ENCODE peak calls at places on chromosomes 7 and 10, in seven cellular contexts. Z is endothelial cell, U is left ventricle myocardium inferior, S is SK-N-SH, F is thoracic aorta, N is AG04450, P is cardiac muscle cell. J is an unnamed sample.
A peak's percentile ranks its signal among the peaks of the same experiment; 100 is the strongest.

GRCh38 chr10:7111089-7111488 is 299.7 kb downstream of the SFMBT2 start:
- DNase-seq in Z (no peak), U (no peak), S (no peak), F (no peak), N (no peak), P (no peak), J (no peak)

GRCh38 chr7:132750056-132750455 is 173.8 kb upstream of the PLXNA4 start:
- DNase-seq in Z (no peak), U (no peak), S (no peak), F (no peak), N (no peak), P (peak; percentile 53), J (no peak)

GRCh38 chr10:96673318-96674099 is 46.8 kb downstream of the PIK3AP1 start:
- DNase-seq in Z (no peak), U (peak; percentile 25), S (no peak), F (no peak), N (peak; percentile 13), P (peak; percentile 28), J (no peak)

GRCh38 chr10:112821663-112822062 is 128.4 kb upstream of the TCF7L2 start:
- DNase-seq in Z (no peak), U (no peak), S (no peak), F (no peak), N (no peak), P (peak; percentile 83), J (no peak)

GRCh38 chr10:132186488-132187413 is at the start of gene DPYSL4:
- DNase-seq in Z (no peak), U (no peak), S (peak; percentile 99), F (no peak), N (no peak), P (peak; percentile 42), J (no peak)

GRCh38 chr10:29773675-29774091 is 138.9 kb upstream of the SVIL start:
- DNase-seq in Z (no peak), U (no peak), S (peak; percentile 11), F (no peak), N (no peak), P (no peak), J (no peak)

GRCh38 chr7:141312395-141312794 is 238.5 kb downstream of the TMEM178B start:
- DNase-seq in Z (no peak), U (no peak), S (no peak), F (no peak), N (no peak), P (no peak), J (no peak)

GRCh38 chr10:73771722-73772279 is 10.0 kb upstream of the CHCHD1 start:
- DNase-seq in Z (peak; percentile 91), U (peak; percentile 91), S (no peak), F (no peak), N (peak; percentile 36), P (peak; percentile 32), J (peak; percentile 79)

GRCh38 chr7:140501941-140502340 is 22.6 kb upstream of the MKRN1 start:
- DNase-seq in Z (no peak), U (no peak), S (no peak), F (no peak), N (no peak), P (peak; percentile 10), J (no peak)

GRCh38 chr7:28960071-28960840 is 2.1 kb upstream of the TRIL start:
- DNase-seq in Z (no peak), U (no peak), S (no peak), F (no peak), N (no peak), P (no peak), J (no peak)

GRCh38 chr10:10897400-10897799 is 120.3 kb upstream of the CELF2 start:
- DNase-seq in Z (no peak), U (no peak), S (no peak), F (no peak), N (no peak), P (no peak), J (no peak)
- TF ChIP-seq CTCF in Z (no peak), U (no peak), S (no peak), F (no peak), N (no peak), P (no peak), J (no peak)

GRCh38 chr10:8908013-8908412 is 853.5 kb downstream of the GATA3 start:
- DNase-seq in Z (peak; percentile 6), U (no peak), S (no peak), F (no peak), N (no peak), P (no peak), J (no peak)
- TF ChIP-seq CTCF in Z (no peak), U (no peak), S (no peak), F (no peak), N (no peak), P (no peak), J (no peak)

GRCh38 chr10:126479280-126479679 is 91.0 kb upstream of the ADAM12 start:
- DNase-seq in Z (no peak), U (no peak), S (no peak), F (no peak), N (no peak), P (no peak), J (no peak)

GRCh38 chr10:126480648-126481047 is 92.4 kb upstream of the ADAM12 start:
- DNase-seq in Z (no peak), U (no peak), S (no peak), F (no peak), N (no peak), P (no peak), J (no peak)

GRCh38 chr10:126474031-126474430 is 85.8 kb upstream of the ADAM12 start:
- DNase-seq in Z (no peak), U (no peak), S (no peak), F (no peak), N (no peak), P (no peak), J (no peak)

GRCh38 chr10:126478600-126478999 is 90.3 kb upstream of the ADAM12 start:
- DNase-seq in Z (no peak), U (no peak), S (no peak), F (no peak), N (no peak), P (peak; percentile 36), J (no peak)

GRCh38 chr10:126476256-126476655 is 88.0 kb upstream of the ADAM12 start:
- DNase-seq in Z (no peak), U (no peak), S (no peak), F (no peak), N (no peak), P (no peak), J (no peak)
- TF ChIP-seq CTCF in Z (no peak), U (peak; percentile 11), S (no peak), F (no peak), N (no peak), P (no peak), J (no peak)

GRCh38 chr10:25933653-25934608 is at the start of gene MYO3A:
- DNase-seq in Z (peak; percentile 47), U (no peak), S (peak; percentile 31), F (no peak), N (no peak), P (peak; percentile 5), J (peak; percentile 50)

DNA sequence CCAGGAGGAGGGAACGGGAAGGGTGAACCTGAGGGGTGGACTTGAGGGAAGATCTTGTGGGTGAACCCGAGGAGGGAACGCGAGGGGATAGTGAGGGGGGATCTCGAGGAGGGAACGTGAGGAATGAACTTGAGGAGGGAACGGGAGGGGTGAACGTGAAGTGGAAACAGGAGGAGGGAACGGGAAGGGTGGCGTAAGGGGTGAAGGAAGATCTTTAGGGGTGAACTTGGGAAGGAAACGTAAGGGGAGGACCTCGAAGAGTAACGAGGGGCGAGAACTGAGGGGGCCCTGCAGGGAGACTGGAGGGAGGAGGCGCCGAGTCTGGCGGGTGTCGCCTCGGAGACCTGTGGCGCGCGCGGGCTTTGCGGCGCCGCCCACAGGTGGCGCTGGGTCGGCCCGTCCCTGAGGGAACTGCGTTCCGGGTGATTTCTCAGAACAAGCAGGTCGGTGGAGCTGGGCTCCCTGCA is 677 bp downstream of the MYO3A start:
- DNase-seq in Z (peak; percentile 69), U (no peak), S (peak; percentile 37), F (no peak), N (no peak), P (no peak), J (peak; percentile 51)
- TF ChIP-seq CTCF in Z (peak; percentile 49), U (peak; percentile 46), S (peak; percentile 29), F (peak; percentile 36), N (no peak), P (peak; percentile 30), J (peak; percentile 78)

DNA sequence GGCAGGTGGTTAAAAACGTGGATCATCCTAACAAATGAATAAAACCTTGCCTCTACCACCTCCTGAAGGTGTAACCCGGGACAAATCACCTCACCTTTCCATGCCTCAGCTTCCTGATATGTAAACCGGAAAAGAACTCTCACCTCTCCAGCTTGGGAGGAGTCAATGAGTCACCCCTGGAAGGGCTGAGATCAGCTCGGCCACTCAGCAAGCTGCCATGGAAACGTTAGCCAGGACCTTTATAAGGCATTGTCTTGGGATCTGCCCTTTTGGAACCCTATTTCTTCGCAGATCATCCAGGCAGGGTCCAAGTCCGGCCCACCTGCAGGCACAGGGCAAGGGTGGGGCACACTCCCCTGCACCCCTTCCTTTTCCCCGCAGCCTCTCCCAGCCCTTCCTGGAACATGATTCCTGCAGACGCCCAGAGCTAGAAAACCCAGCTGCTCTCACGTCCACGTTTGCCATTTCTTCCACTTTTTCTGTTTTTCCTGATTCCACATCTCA is 81.6 kb upstream of the PFKP start:
- DNase-seq in Z (no peak), U (no peak), S (no peak), F (no peak), N (no peak), P (no peak), J (no peak)
- TF ChIP-seq CTCF in Z (no peak), U (no peak), S (no peak), F (no peak), N (no peak), P (no peak), J (no peak)

GRCh38 chr10:14821635-14822375 is 16.0 kb downstream of the CDNF start:
- DNase-seq in Z (no peak), U (no peak), S (no peak), F (no peak), N (no peak), P (no peak), J (no peak)

GRCh38 chr10:14823966-14824365 is 13.9 kb downstream of the CDNF start:
- DNase-seq in Z (no peak), U (no peak), S (no peak), F (no peak), N (no peak), P (no peak), J (no peak)

GRCh38 chr10:14822879-14823755 is 14.7 kb downstream of the CDNF start:
- DNase-seq in Z (peak; percentile 35), U (peak; percentile 17), S (peak; percentile 62), F (no peak), N (peak; percentile 20), P (peak; percentile 69), J (no peak)

GRCh38 chr10:14820775-14821154 is 17.1 kb downstream of the CDNF start:
- DNase-seq in Z (no peak), U (no peak), S (no peak), F (no peak), N (no peak), P (no peak), J (no peak)

DNA sequence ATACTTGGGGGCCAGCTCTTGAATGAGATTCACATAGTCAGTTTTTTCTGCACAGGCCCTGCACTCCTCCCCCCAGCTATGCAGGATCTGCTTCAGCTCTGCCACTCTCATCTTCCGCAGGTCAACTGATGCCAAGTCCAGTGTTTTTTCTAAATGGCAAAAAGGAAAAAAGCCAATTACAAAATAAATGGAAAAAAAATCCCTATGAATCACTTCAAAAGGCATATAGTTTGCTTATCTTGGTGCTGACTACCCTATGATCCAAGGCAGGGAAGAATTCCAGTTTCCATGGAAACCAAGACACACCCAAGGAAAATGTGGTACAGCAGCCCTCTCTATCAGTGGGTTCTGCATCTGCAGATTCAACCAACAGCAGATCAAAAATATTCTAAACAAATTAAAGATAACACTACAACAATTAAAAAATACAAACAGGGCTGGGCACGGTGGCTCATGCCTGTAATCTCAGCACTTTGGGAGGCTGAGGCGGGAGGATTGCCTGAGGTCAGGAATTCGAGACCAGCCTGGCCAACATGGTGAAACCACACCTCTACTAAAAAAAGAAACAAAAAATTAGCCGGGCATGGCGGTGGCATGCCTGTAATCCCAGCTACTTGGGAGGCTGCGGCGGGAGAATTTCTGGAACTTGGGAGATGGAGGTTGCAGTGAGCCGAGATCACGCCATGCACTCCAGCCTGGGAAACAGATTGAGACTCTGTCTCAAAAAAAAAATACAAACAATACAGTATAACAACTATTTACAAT is 17.6 kb downstream of the CDNF start:
- DNase-seq in Z (no peak), U (no peak), S (no peak), F (no peak), N (peak; percentile 83), P (peak; percentile 86), J (no peak)
- TF ChIP-seq CTCF in Z (no peak), U (no peak), S (no peak), F (no peak), N (peak; percentile 10), P (no peak), J (no peak)

J was measured in progenitor cell of endocrine pancreas.